ENCODE peak calls at places on chromosome 15, in six cellular contexts. One of them, this sample, is unnamed.

GRCh38 chr15:88391006-88391405 is 76.2 kb downstream of the MRPL46 start:
- DNase-seq in K562: no peak
- DNase-seq in HCT116: no peak
- DNase-seq in A549: no peak
- DNase-seq in GM23338: no peak
- DNase-seq in Panc1: no peak
- DNase-seq in this sample: no peak

GRCh38 chr15:43775411-43775965 is 1.3 kb downstream of the ELL3 start:
- DNase-seq in GM23338: peak
- DNase-seq in Panc1: peak
- DNase-seq in A549: peak
- DNase-seq in HCT116: peak
- DNase-seq in K562: no peak
- DNase-seq in this sample: no peak

GRCh38 chr15:70059476-70060213 is 38.1 kb downstream of the TLE3 start:
- DNase-seq in HCT116: no peak
- DNase-seq in A549: no peak
- DNase-seq in Panc1: no peak
- DNase-seq in K562: no peak
- DNase-seq in GM23338: no peak
- DNase-seq in this sample: no peak

GRCh38 chr15:80679167-80679804 is 15.8 kb upstream of the ABHD17C start:
- DNase-seq in Panc1: no peak
- DNase-seq in GM23338: no peak
- DNase-seq in HCT116: no peak
- DNase-seq in A549: no peak
- DNase-seq in K562: no peak
- DNase-seq in this sample: no peak

GRCh38 chr15:36495464-36495863 is 84.0 kb upstream of the CDIN1 start:
- DNase-seq in A549: no peak
- DNase-seq in Panc1: no peak
- DNase-seq in K562: no peak
- DNase-seq in GM23338: no peak
- DNase-seq in HCT116: no peak
- DNase-seq in this sample: no peak

GRCh38 chr15:80494311-80494710 is 90.1 kb downstream of the ARNT2 start:
- DNase-seq in A549: peak
- DNase-seq in HCT116: no peak
- DNase-seq in Panc1: no peak
- DNase-seq in K562: no peak
- DNase-seq in GM23338: no peak
- DNase-seq in this sample: no peak

GRCh38 chr15:78387678-78388077 is 47.5 kb downstream of the CRABP1 start:
- DNase-seq in GM23338: no peak
- DNase-seq in K562: no peak
- DNase-seq in Panc1: no peak
- DNase-seq in A549: no peak
- DNase-seq in HCT116: no peak
- DNase-seq in this sample: no peak

GRCh38 chr15:99207672-99208071 is 41.7 kb downstream of the TTC23 start:
- DNase-seq in HCT116: no peak
- DNase-seq in K562: no peak
- DNase-seq in GM23338: no peak
- DNase-seq in Panc1: no peak
- DNase-seq in A549: no peak
- DNase-seq in this sample: no peak

GRCh38 chr15:70512772-70513362 is 250.5 kb downstream of the UACA start:
- DNase-seq in Panc1: no peak
- DNase-seq in HCT116: peak
- DNase-seq in GM23338: peak
- DNase-seq in K562: peak
- DNase-seq in A549: peak
- DNase-seq in this sample: peak

GRCh38 chr15:65530318-65531111 is at the start of gene HACD3:
- DNase-seq in HCT116: peak
- DNase-seq in A549: peak
- DNase-seq in K562: peak
- DNase-seq in GM23338: peak
- DNase-seq in Panc1: no peak
- DNase-seq in this sample: peak

GRCh38 chr15:83225449-83225848 is 17.8 kb upstream of the HDGFL3 start:
- DNase-seq in Panc1: no peak
- DNase-seq in HCT116: no peak
- DNase-seq in K562: no peak
- DNase-seq in GM23338: no peak
- DNase-seq in A549: peak
- DNase-seq in this sample: no peak

GRCh38 chr15:85527907-85528306 is 147.5 kb downstream of the AKAP13 start:
- DNase-seq in HCT116: no peak
- DNase-seq in K562: no peak
- DNase-seq in GM23338: no peak
- DNase-seq in A549: peak
- DNase-seq in Panc1: no peak
- DNase-seq in this sample: no peak

GRCh38 chr15:34821907-34822306 is 26.6 kb upstream of the ACTC1 start:
- DNase-seq in K562: no peak
- DNase-seq in Panc1: no peak
- DNase-seq in GM23338: no peak
- DNase-seq in HCT116: no peak
- DNase-seq in A549: no peak
- DNase-seq in this sample: no peak

GRCh38 chr15:80059786-80060489 is 462 bp downstream of the ZFAND6 start:
- DNase-seq in HCT116: peak
- DNase-seq in A549: peak
- DNase-seq in GM23338: peak
- DNase-seq in K562: peak
- DNase-seq in Panc1: no peak
- DNase-seq in this sample: no peak

GRCh38 chr15:63778800-63779199 is 54.9 kb downstream of the HERC1 start:
- DNase-seq in GM23338: no peak
- DNase-seq in Panc1: no peak
- DNase-seq in A549: no peak
- DNase-seq in K562: no peak
- DNase-seq in HCT116: no peak
- DNase-seq in this sample: no peak

GRCh38 chr15:64092864-64093626 is 593 bp downstream of the CIAO2A start:
- DNase-seq in HCT116: no peak
- DNase-seq in GM23338: peak
- DNase-seq in K562: peak
- DNase-seq in Panc1: no peak
- DNase-seq in A549: peak
- DNase-seq in this sample: peak

GRCh38 chr15:79853492-79854328 is 43.1 kb downstream of the MTHFS start:
- DNase-seq in Panc1: peak
- DNase-seq in K562: peak
- DNase-seq in GM23338: peak
- DNase-seq in A549: peak
- DNase-seq in HCT116: peak
- DNase-seq in this sample: peak

GRCh38 chr15:91861223-91861622 is 7.7 kb downstream of the SLCO3A1 start:
- DNase-seq in HCT116: no peak
- DNase-seq in Panc1: no peak
- DNase-seq in A549: no peak
- DNase-seq in K562: no peak
- DNase-seq in GM23338: no peak
- DNase-seq in this sample: no peak

GRCh38 chr15:97521894-97522293 is 438.6 kb upstream of the ARRDC4 start:
- DNase-seq in GM23338: no peak
- DNase-seq in A549: no peak
- DNase-seq in Panc1: no peak
- DNase-seq in HCT116: no peak
- DNase-seq in K562: no peak
- DNase-seq in this sample: no peak

GRCh38 chr15:34837246-34838016 is 42.1 kb upstream of the ACTC1 start:
- DNase-seq in Panc1: no peak
- DNase-seq in HCT116: no peak
- DNase-seq in GM23338: no peak
- DNase-seq in K562: no peak
- DNase-seq in A549: peak
- DNase-seq in this sample: no peak

GRCh38 chr15:72487070-72487797 is 13.1 kb downstream of the ARIH1 start:
- DNase-seq in Panc1: no peak
- DNase-seq in K562: no peak
- DNase-seq in HCT116: no peak
- DNase-seq in GM23338: no peak
- DNase-seq in A549: no peak
- DNase-seq in this sample: no peak

GRCh38 chr15:69643971-69644370 is 191.4 kb downstream of the RPLP1 start:
- DNase-seq in HCT116: no peak
- DNase-seq in GM23338: no peak
- DNase-seq in A549: no peak
- DNase-seq in K562: no peak
- DNase-seq in Panc1: no peak
- DNase-seq in this sample: no peak

GRCh38 chr15:40471778-40472130 is 970 bp downstream of the CHST14 start:
- DNase-seq in Panc1: no peak
- DNase-seq in GM23338: peak
- DNase-seq in A549: no peak
- DNase-seq in K562: no peak
- DNase-seq in HCT116: no peak
- DNase-seq in this sample: no peak

GRCh38 chr15:71651750-71652186 is 158.6 kb upstream of the NR2E3 start:
- DNase-seq in K562: no peak
- DNase-seq in GM23338: peak
- DNase-seq in Panc1: peak
- DNase-seq in HCT116: peak
- DNase-seq in A549: peak
- DNase-seq in this sample: peak

GRCh38 chr15:59168536-59168935 is 38.1 kb upstream of the LDHAL6B start:
- DNase-seq in GM23338: no peak
- DNase-seq in K562: no peak
- DNase-seq in Panc1: no peak
- DNase-seq in A549: no peak
- DNase-seq in HCT116: no peak
- DNase-seq in this sample: no peak

GRCh38 chr15:78455749-78456148 is 17.7 kb downstream of the IREB2 start:
- DNase-seq in Panc1: no peak
- DNase-seq in HCT116: no peak
- DNase-seq in GM23338: no peak
- DNase-seq in A549: no peak
- DNase-seq in K562: no peak
- DNase-seq in this sample: no peak

GRCh38 chr15:45402955-45403892 is 24.9 kb upstream of the GATM start:
- DNase-seq in K562: peak
- DNase-seq in Panc1: no peak
- DNase-seq in HCT116: no peak
- DNase-seq in GM23338: peak
- DNase-seq in A549: peak
- DNase-seq in this sample: no peak

GRCh38 chr15:63349156-63349555 is 32.5 kb downstream of the CA12 start:
- DNase-seq in GM23338: no peak
- DNase-seq in HCT116: no peak
- DNase-seq in A549: no peak
- DNase-seq in K562: no peak
- DNase-seq in Panc1: no peak
- DNase-seq in this sample: no peak

GRCh38 chr15:34665498-34666116 is 82.2 kb upstream of the GOLGA8B start:
- DNase-seq in GM23338: no peak
- DNase-seq in HCT116: no peak
- DNase-seq in A549: no peak
- DNase-seq in Panc1: no peak
- DNase-seq in K562: no peak
- DNase-seq in this sample: no peak

GRCh38 chr15:90744759-90745402 is 27.7 kb downstream of the BLM start:
- DNase-seq in A549: no peak
- DNase-seq in K562: no peak
- DNase-seq in Panc1: no peak
- DNase-seq in GM23338: no peak
- DNase-seq in HCT116: no peak
- DNase-seq in this sample: no peak
- TF ChIP-seq CTCF in A549: no peak
- TF ChIP-seq CTCF in K562: no peak
- TF ChIP-seq CTCF in Panc1: no peak
- TF ChIP-seq CTCF in GM23338: no peak
- TF ChIP-seq CTCF in HCT116: no peak
- TF ChIP-seq CTCF in this sample: no peak

GRCh38 chr15:56736308-56736707 is 3.0 kb upstream of the ZNF280D start:
- DNase-seq in GM23338: no peak
- DNase-seq in Panc1: no peak
- DNase-seq in HCT116: no peak
- DNase-seq in A549: peak
- DNase-seq in K562: peak
- DNase-seq in this sample: no peak
- TF ChIP-seq REST in GM23338: no peak
- TF ChIP-seq REST in Panc1: no peak
- TF ChIP-seq REST in HCT116: no peak
- TF ChIP-seq REST in A549: no peak
- TF ChIP-seq REST in K562: no peak
- TF ChIP-seq REST in this sample: no peak

DNA sequence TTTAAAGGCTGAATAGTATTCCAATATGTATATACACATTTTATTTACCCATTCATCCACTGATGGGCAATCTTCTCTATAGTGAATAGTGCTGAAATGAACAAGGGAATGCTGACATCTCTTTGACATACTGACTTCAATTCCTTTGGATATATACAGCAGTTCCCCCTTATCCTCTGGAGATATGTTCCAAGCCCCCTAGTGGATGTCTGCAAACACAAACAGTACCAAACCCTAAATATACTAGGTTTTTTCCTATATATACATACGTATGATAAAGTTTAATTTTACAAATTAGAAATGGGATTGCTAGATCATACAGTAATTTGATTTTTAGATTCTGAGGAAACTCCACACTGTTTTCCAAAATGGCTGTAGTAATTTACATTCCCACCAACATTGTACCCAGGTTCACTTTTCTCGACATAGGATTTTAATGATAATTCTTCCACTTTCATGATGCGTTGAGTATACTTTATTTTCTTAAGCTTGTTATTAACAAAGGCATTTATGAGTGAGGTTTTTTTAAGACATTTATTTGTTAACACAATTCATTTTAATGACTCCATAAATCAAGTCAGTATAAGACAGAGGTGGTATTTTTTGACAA is 38.2 kb downstream of the VPS13C start:
- DNase-seq in K562: peak
- DNase-seq in HCT116: peak
- DNase-seq in GM23338: peak
- DNase-seq in Panc1: no peak
- DNase-seq in A549: peak
- DNase-seq in this sample: peak
- TF ChIP-seq CTCF in K562: peak
- TF ChIP-seq CTCF in HCT116: no peak
- TF ChIP-seq CTCF in GM23338: peak
- TF ChIP-seq CTCF in Panc1: peak
- TF ChIP-seq CTCF in A549: peak
- TF ChIP-seq CTCF in this sample: peak

DNA sequence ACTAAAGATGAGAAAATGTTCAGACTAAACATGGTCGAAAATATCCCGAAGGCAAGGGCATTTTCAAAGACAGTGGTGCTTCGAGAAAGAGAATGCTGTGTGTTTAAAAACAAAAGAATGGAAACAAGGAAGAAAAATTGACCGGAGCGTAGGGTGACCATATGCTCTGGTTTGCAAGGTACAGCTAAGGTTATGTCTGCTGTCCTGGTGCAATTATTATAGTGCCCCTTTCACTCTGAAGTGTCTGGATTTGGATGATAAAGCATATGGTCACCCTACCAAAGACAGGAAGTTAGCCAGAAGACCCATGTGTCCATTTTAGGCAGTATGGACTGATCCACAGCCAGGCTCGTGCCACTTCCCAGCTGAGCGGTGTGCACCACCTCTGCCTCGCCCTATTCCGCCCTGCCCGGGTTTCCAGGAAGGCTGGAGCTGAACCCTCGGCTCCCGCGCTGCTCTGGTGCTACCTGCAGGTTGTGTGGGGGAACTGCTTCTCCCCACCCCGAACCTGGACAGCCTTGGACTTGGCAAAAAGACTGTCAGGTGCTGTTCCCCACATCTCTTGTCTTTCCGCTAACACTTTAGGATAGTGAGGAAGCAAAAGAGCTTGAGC is 25.2 kb downstream of the GOLGA6D start:
- DNase-seq in A549: peak
- DNase-seq in K562: peak
- DNase-seq in GM23338: peak
- DNase-seq in HCT116: peak
- DNase-seq in Panc1: peak
- DNase-seq in this sample: peak
- TF ChIP-seq REST in A549: no peak
- TF ChIP-seq REST in K562: no peak
- TF ChIP-seq REST in GM23338: no peak
- TF ChIP-seq REST in HCT116: no peak
- TF ChIP-seq REST in Panc1: no peak
- TF ChIP-seq REST in this sample: no peak